ENCODE peak calls at places on chromosomes 13 and 19, in nine cellular contexts. V, P, J, N, F, A, W, Z and T are unnamed samples.

GRCh38 chr13:36531746-36532486 is 99.6 kb downstream of the CCNA1 start:
- DNase-seq in V (no peak), P (no peak), J (no peak), N (no peak), F (peak; percentile 16), A (no peak), W (no peak), Z (no peak), T (no peak)

GRCh38 chr13:19759669-19760068 is 23.1 kb downstream of the PSPC1 start:
- DNase-seq in V (no peak), P (no peak), J (no peak), N (no peak), F (no peak), A (no peak), W (no peak), Z (no peak), T (no peak)

GRCh38 chr19:33654840-33655508 is 33.2 kb downstream of the CHST8 start:
- DNase-seq in V (no peak), P (no peak), J (no peak), N (no peak), F (no peak), A (no peak), W (no peak), Z (no peak), T (no peak)

GRCh38 chr13:97113231-97114001 is 108.7 kb upstream of the MBNL2 start:
- DNase-seq in V (peak; percentile 69), P (no peak), J (no peak), N (no peak), F (no peak), A (no peak), W (peak; percentile 37), Z (no peak), T (peak; percentile 62)

GRCh38 chr13:50244913-50245574 is 229.8 kb downstream of the KCNRG start:
- DNase-seq in V (no peak), P (no peak), J (peak; percentile 5), N (no peak), F (no peak), A (no peak), W (no peak), Z (peak; percentile 94), T (no peak)

GRCh38 chr13:89900104-89900760 is 1447.3 kb upstream of the MIR17HG start:
- DNase-seq in V (no peak), P (no peak), J (no peak), N (no peak), F (no peak), A (no peak), W (no peak), Z (peak; percentile 55), T (no peak)

GRCh38 chr13:73000027-73000674 is 58.7 kb upstream of the KLF5 start:
- DNase-seq in V (no peak), P (no peak), J (peak; percentile 39), N (no peak), F (no peak), A (no peak), W (no peak), Z (no peak), T (no peak)

GRCh38 chr13:21675095-21676007 is 4.5 kb downstream of the FGF9 start:
- DNase-seq in V (no peak), P (peak; percentile 43), J (peak; percentile 37), N (peak; percentile 70), F (no peak), A (peak; percentile 23), W (no peak), Z (no peak), T (no peak)

GRCh38 chr13:85377783-85378182 is 421.4 kb downstream of the SLITRK6 start:
- DNase-seq in V (no peak), P (no peak), J (no peak), N (no peak), F (no peak), A (no peak), W (no peak), Z (no peak), T (no peak)

GRCh38 chr19:13238891-13239534 is 88.8 kb downstream of the IER2 start:
- DNase-seq in V (no peak), P (no peak), J (peak; percentile 9), N (no peak), F (no peak), A (no peak), W (no peak), Z (no peak), T (no peak)

GRCh38 chr19:13240312-13241022 is 90.3 kb downstream of the IER2 start:
- DNase-seq in V (no peak), P (no peak), J (no peak), N (no peak), F (no peak), A (no peak), W (no peak), Z (no peak), T (no peak)

GRCh38 chr19:13244920-13245319 is 94.7 kb downstream of the IER2 start:
- DNase-seq in V (no peak), P (no peak), J (no peak), N (no peak), F (no peak), A (no peak), W (no peak), Z (no peak), T (no peak)

GRCh38 chr19:13243971-13244370 is 93.8 kb downstream of the IER2 start:
- DNase-seq in V (no peak), P (no peak), J (no peak), N (no peak), F (no peak), A (no peak), W (no peak), Z (no peak), T (no peak)

GRCh38 chr19:13241321-13242104 is 91.3 kb downstream of the IER2 start:
- DNase-seq in V (no peak), P (no peak), J (no peak), N (no peak), F (no peak), A (no peak), W (no peak), Z (no peak), T (peak; percentile 48)
- H3K27ac ChIP-seq in V (no peak overlapping the region), P (no peak overlapping the region), J (no peak overlapping the region), N (no peak overlapping the region), F (no peak overlapping the region), A (no peak overlapping the region), W (no peak overlapping the region), Z (no peak overlapping the region), T (no peak overlapping the region)

GRCh38 chr13:113819341-113819730 is 44.5 kb downstream of the GAS6 start:
- DNase-seq in V (no peak), P (no peak), J (no peak), N (no peak), F (no peak), A (no peak), W (no peak), Z (no peak), T (no peak)
- H3K27ac ChIP-seq in V (no peak overlapping the region), P (peak overlapping the region; percentile 90), J (no peak overlapping the region), N (no peak overlapping the region), F (peak overlapping the region; percentile 8), A (no peak overlapping the region), W (peak overlapping the region; percentile 87), Z (peak overlapping the region; percentile 79), T (no peak overlapping the region)

GRCh38 chr13:112779856-112780604 is 90.2 kb downstream of the ATP11A start:
- DNase-seq in V (peak; percentile 1), P (no peak), J (peak; percentile 34), N (no peak), F (no peak), A (no peak), W (peak; percentile 4), Z (no peak), T (no peak)

GRCh38 chr13:112783135-112783945 is 93.5 kb downstream of the ATP11A start:
- DNase-seq in V (no peak), P (no peak), J (no peak), N (no peak), F (peak; percentile 24), A (no peak), W (peak; percentile 63), Z (peak; percentile 83), T (no peak)

GRCh38 chr13:112781881-112782361 is 92.1 kb downstream of the ATP11A start:
- DNase-seq in V (no peak), P (peak; percentile 58), J (no peak), N (peak; percentile 66), F (no peak), A (no peak), W (no peak), Z (peak; percentile 47), T (no peak)

GRCh38 chr13:112782433-112783010 is 92.7 kb downstream of the ATP11A start:
- DNase-seq in V (no peak), P (no peak), J (no peak), N (no peak), F (no peak), A (no peak), W (no peak), Z (no peak), T (no peak)

GRCh38 chr13:112781287-112781686 is 91.4 kb downstream of the ATP11A start:
- DNase-seq in V (no peak), P (no peak), J (no peak), N (no peak), F (no peak), A (no peak), W (peak; percentile 2), Z (no peak), T (no peak)
- H3K27ac ChIP-seq in V (no peak overlapping the region), P (peak overlapping the region; percentile 42), J (no peak overlapping the region), N (no peak overlapping the region), F (peak overlapping the region; percentile 80), A (no peak overlapping the region), W (no peak overlapping the region), Z (no peak overlapping the region), T (peak overlapping the region; percentile 42)

GRCh38 chr13:109226631-109227030 is 559.8 kb downstream of the IRS2 start:
- DNase-seq in V (no peak), P (no peak), J (no peak), N (no peak), F (no peak), A (no peak), W (no peak), Z (no peak), T (no peak)
- H3K27ac ChIP-seq in V (no peak overlapping the region), P (no peak overlapping the region), J (no peak overlapping the region), N (no peak overlapping the region), F (no peak overlapping the region), A (no peak overlapping the region), W (no peak overlapping the region), Z (no peak overlapping the region), T (no peak overlapping the region)